ENCODE peak calls at places on chromosomes 6 and 20, in five cellular contexts. J is Calu3, U is MM.1S, C is B cell, B is heart right ventricle. M is an unnamed sample.

GRCh38 chr6:166459272-166459671 is 76.5 kb upstream of the MPC1 start:
- DNase-seq in J (no peak), B (no peak), C (no peak), U (no peak), M (no peak)

GRCh38 chr6:100203391-100203790 is 209.4 kb upstream of the MCHR2 start:
- DNase-seq in B (no peak), C (no peak), U (no peak), J (peak), M (peak)

GRCh38 chr6:148064406-148065134 is 278.1 kb upstream of the SASH1 start:
- DNase-seq in C (no peak), J (no peak), B (no peak), U (no peak), M (no peak)

GRCh38 chr6:6851059-6851658 is 256.6 kb upstream of the RREB1 start:
- DNase-seq in J (peak), B (peak), U (no peak), C (no peak), M (peak)

GRCh38 chr6:31969712-31970603 is 2.0 kb downstream of the DXO start:
- DNase-seq in J (no peak), U (no peak), C (no peak), B (no peak), M (no peak)

GRCh38 chr20:56166781-56167465 is 81.6 kb upstream of the MC3R start:
- DNase-seq in U (no peak), C (no peak), B (no peak), J (no peak), M (no peak)

GRCh38 chr6:148169701-148170100 is 172.9 kb upstream of the SASH1 start:
- DNase-seq in B (no peak), J (no peak), C (no peak), U (no peak), M (no peak)

GRCh38 chr6:92708945-92709344 is 710.4 kb downstream of the EPHA7 start:
- DNase-seq in C (no peak), B (no peak), J (no peak), U (no peak), M (no peak)

GRCh38 chr6:36924778-36925396 is 29.7 kb upstream of the PI16 start:
- DNase-seq in U (no peak), C (no peak), B (no peak), J (no peak), M (no peak)

GRCh38 chr20:34412453-34412852 is 49.4 kb downstream of the ITCH start:
- DNase-seq in C (no peak), U (no peak), B (no peak), J (no peak), M (no peak)

GRCh38 chr6:77457720-77458349 is 5.5 kb downstream of the HTR1B start:
- DNase-seq in J (peak), C (peak), U (peak), B (peak), M (peak)

GRCh38 chr6:154852700-154853099 is 119.5 kb downstream of the SCAF8 start:
- DNase-seq in C (no peak), J (no peak), B (no peak), U (no peak), M (no peak)

GRCh38 chr20:40861427-40862008 is 167.1 kb upstream of the TOP1 start:
- DNase-seq in U (no peak), B (no peak), C (no peak), J (no peak), M (no peak)

GRCh38 chr6:55980627-55981211 is 105.3 kb upstream of the BMP5 start:
- DNase-seq in C (peak), J (peak), U (peak), B (peak), M (no peak)

GRCh38 chr6:52654007-52654406 is 16.9 kb upstream of the TMEM14A start:
- DNase-seq in C (no peak), J (no peak), U (no peak), B (no peak), M (no peak)

GRCh38 chr20:4601630-4602296 is 119.9 kb upstream of the PRND start:
- DNase-seq in J (peak), U (no peak), C (no peak), B (peak), M (no peak)

GRCh38 chr6:170522565-170523183 is 30.4 kb downstream of the PSMB1 start:
- DNase-seq in C (no peak), J (peak), U (no peak), B (no peak), M (no peak)

GRCh38 chr6:3848380-3848779 is 793 bp upstream of the FAM50B start:
- DNase-seq in B (no peak), C (no peak), U (no peak), J (no peak), M (no peak)

GRCh38 chr20:14925286-14925685 is 587.9 kb upstream of the FLRT3 start:
- DNase-seq in C (no peak), J (no peak), B (no peak), U (no peak), M (no peak)

GRCh38 chr6:33427585-33428218 is 7.8 kb downstream of the SYNGAP1 start:
- DNase-seq in J (peak), B (peak), C (peak), U (no peak), M (no peak)

GRCh38 chr6:9401936-9402335 is 966.6 kb upstream of the SLC35B3 start:
- DNase-seq in C (no peak), B (no peak), J (no peak), U (no peak), M (no peak)

GRCh38 chr6:28719275-28719940 is 193.7 kb downstream of the GPX5 start:
- DNase-seq in U (no peak), J (peak), C (no peak), B (no peak), M (no peak)

GRCh38 chr6:121849477-121849876 is 414.0 kb downstream of the GJA1 start:
- DNase-seq in C (peak), B (peak), U (peak), J (peak), M (no peak)

GRCh38 chr6:14984454-14984853 is 261.4 kb upstream of the JARID2 start:
- DNase-seq in U (no peak), J (peak), C (no peak), B (peak), M (peak)

GRCh38 chr20:23257848-23258746 is 92.5 kb upstream of the NXT1 start:
- DNase-seq in J (no peak), U (no peak), C (no peak), B (peak), M (no peak)

GRCh38 chr6:161264181-161264580 is 9.7 kb downstream of the AGPAT4 start:
- DNase-seq in B (no peak), U (no peak), C (no peak), J (no peak), M (no peak)

GRCh38 chr6:113190170-113190569 is 667.0 kb upstream of the MARCKS start:
- DNase-seq in B (no peak), C (no peak), J (no peak), U (no peak), M (no peak)

DNA sequence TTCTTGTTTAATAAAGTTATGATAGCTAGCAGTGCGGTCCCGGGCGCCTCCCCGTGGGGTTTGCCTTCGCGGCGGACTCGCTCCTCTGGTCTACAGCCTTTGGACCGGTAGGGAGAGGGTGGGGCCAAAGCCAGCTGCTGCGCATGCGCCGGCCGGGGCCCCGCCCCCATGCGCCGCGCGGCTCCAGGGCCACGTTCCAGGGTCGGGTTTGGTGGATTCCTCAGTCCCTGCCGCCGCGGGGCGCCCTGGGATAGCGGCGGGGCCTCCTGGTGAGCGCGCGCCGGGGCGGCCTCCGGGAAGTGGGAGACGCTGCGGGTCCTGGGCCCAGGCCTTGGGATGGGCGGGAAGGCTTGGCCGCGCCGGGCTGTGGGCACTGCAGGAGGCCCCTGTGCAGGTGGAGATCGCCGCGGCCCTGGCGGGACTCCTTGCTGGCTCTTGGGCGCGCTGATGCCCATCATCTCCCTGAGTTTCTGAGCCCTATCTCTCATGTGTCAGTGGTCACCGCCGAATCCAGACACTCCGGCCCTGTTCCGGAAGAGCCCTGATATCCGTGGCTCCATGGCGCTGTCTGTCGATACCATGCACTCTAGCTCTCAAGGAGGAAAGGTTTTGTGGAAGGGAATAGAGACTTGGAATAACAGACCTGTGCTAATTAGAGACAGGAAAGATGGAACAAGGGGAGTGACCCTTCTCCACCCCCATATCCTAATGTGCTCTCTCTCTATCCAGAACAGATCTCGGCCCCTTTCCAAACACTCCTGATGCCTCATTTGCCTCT is at the start of gene VARS2:
- DNase-seq in B (peak), C (peak), U (peak), J (peak), M (peak)
- TF ChIP-seq CTCF in B (peak), C (peak), U (peak), J (peak), M (peak)

GRCh38 chr20:50333131-50333530 is 142.5 kb downstream of the CEBPB start:
- DNase-seq in C (no peak), B (no peak), J (no peak), U (no peak), M (no peak)
- TF ChIP-seq CTCF in C (no peak), B (no peak), J (no peak), U (no peak), M (no peak)

GRCh38 chr6:43922423-43923375 is 152.7 kb downstream of the VEGFA start:
- DNase-seq in C (no peak), U (no peak), B (no peak), J (no peak), M (no peak)

GRCh38 chr6:43923376-43924221 is 153.6 kb downstream of the VEGFA start:
- DNase-seq in J (no peak), B (no peak), C (no peak), U (no peak), M (no peak)

GRCh38 chr6:43921548-43922422 is 151.8 kb downstream of the VEGFA start:
- DNase-seq in C (no peak), U (no peak), B (no peak), J (no peak), M (no peak)

GRCh38 chr6:43926644-43927524 is 156.9 kb downstream of the VEGFA start:
- DNase-seq in C (no peak), B (no peak), U (no peak), J (peak), M (peak)

DNA sequence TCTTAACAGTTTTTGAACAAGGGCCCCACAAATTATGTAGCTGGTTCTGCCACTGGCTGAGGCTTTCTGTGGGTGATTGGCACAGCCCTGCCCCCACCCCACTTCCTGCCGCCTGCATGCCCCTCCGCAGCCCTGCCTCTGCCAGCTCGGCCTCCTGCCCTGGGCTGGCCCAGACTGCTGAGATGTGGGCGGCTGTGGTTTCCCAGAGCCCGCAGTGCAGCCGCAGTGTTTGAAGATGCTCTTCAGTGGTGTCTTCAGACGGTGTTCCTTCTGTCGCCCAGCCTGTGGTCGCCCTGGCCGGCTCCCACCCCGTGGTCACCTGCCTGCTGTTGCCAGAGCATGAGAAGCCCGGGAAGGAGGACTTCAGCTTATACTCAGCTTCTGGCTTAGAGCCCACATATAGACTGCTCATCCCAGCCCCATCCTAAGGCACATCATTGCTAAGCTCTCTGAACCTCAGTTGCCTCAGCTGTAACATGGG is 154.3 kb downstream of the VEGFA start:
- DNase-seq in B (no peak), J (no peak), U (peak), C (peak), M (no peak)
- TF ChIP-seq CTCF in B (no peak), J (no peak), U (no peak), C (no peak), M (no peak)

GRCh38 chr6:26249959-26250805 is 114.8 kb upstream of the BTN3A2 start:
- DNase-seq in B (peak), J (peak), U (peak), C (peak), M (no peak)
- TF ChIP-seq CTCF in B (no peak), J (peak), U (peak), C (peak), M (peak)

GRCh38 chr6:68443704-68444103 is 191.4 kb upstream of the ADGRB3 start:
- DNase-seq in B (no peak), J (no peak), C (no peak), U (no peak), M (no peak)
- TF ChIP-seq CTCF in B (no peak), J (no peak), C (no peak), U (no peak), M (no peak)

DNA sequence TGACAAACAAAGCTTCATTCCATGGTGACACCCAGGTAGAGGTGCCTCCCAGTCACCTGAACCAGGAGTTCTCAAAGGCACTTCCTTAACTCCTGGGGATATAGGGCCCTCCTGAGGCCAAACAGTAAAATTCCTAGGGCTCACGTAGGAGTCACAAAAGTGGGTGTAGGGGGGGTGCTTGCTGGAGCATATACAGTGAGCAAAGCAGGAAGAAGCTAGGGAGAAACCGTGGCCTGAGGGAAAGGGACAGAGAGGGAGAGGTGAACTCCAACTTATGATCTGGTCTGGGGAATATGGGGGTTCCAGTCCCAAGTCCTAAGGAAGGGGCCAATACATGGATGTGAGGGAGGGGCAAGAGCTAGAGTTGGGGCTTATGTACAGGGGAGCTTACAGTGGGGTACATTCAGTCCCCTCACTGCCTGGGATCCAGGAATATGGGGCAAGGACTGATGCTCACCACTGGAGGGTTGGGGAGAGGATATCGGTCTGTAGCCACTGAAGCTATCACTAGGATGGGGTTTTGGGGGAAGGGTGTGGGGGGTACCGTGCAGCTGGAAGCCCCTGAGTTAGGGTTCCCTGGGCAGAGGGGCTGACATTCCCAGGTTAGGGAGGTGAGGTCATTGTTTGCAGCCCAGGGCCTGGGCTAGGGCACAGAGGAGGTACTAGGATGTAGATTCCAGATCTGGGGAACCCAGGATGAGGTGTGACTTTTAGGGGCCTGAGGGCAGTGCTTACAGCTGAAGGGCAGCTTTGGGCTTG is 950 bp downstream of the PEDS1 start:
- DNase-seq in B (no peak), C (no peak), U (no peak), J (peak), M (no peak)
- TF ChIP-seq CTCF in B (no peak), C (no peak), U (no peak), J (peak), M (no peak)

GRCh38 chr20:63335711-63336110 is 25.4 kb downstream of the CHRNA4 start:
- DNase-seq in B (no peak), U (no peak), C (no peak), J (no peak), M (no peak)

GRCh38 chr20:63334356-63334755 is 26.8 kb downstream of the CHRNA4 start:
- DNase-seq in B (no peak), J (no peak), C (no peak), U (no peak), M (no peak)

GRCh38 chr20:63333241-63333836 is 27.8 kb downstream of the CHRNA4 start:
- DNase-seq in C (no peak), U (no peak), B (no peak), J (no peak), M (no peak)

GRCh38 chr20:63336232-63336752 is 24.9 kb downstream of the CHRNA4 start:
- DNase-seq in U (no peak), B (no peak), J (no peak), C (no peak), M (no peak)

GRCh38 chr20:63337786-63338420 is 23.2 kb downstream of the CHRNA4 start:
- DNase-seq in B (no peak), J (no peak), C (no peak), U (no peak), M (no peak)
- TF ChIP-seq CTCF in B (no peak), J (no peak), C (no peak), U (no peak), M (no peak)